ENCODE peak calls at places on chromosomes 2 and 18, in seven cellular contexts. W is erythroblast, V is stomach, A is HCT116, P is tibial nerve, Q is adrenal gland, R is ovary. F is an unnamed sample.
A peak's percentile ranks its signal among the peaks of the same experiment; 100 is the strongest.

GRCh38 chr2:39664898-39665591 is 672 bp upstream of the TMEM178A start:
- DNase-seq in W (no peak), V (no peak), A (no peak), P (no peak), Q (no peak), R (no peak), F (no peak)

GRCh38 chr2:137570484-137570883 is 393.8 kb upstream of the HNMT start:
- DNase-seq in W (no peak), V (no peak), A (no peak), P (no peak), Q (no peak), R (no peak), F (no peak)

GRCh38 chr2:48530033-48530804 is at the start of gene STON1:
- DNase-seq in W (peak; percentile 48), V (peak; percentile 30), A (no peak), P (no peak), Q (no peak), R (peak; percentile 77), F (peak; percentile 44)

GRCh38 chr2:55123851-55124269 is 73.6 kb upstream of the RTN4 start:
- DNase-seq in W (no peak), V (no peak), A (no peak), P (no peak), Q (no peak), R (no peak), F (no peak)

GRCh38 chr18:54805571-54806334 is 22.5 kb upstream of the RAB27B start:
- DNase-seq in W (peak; percentile 67), V (no peak), A (no peak), P (no peak), Q (no peak), R (no peak), F (no peak)

GRCh38 chr2:166411473-166412230 is 35.9 kb upstream of the SCN9A start:
- DNase-seq in W (no peak), V (no peak), A (peak; percentile 12), P (no peak), Q (no peak), R (no peak), F (no peak)

GRCh38 chr2:30763151-30763660 is 44.0 kb downstream of the CAPN13 start:
- DNase-seq in W (no peak), V (peak; percentile 11), A (no peak), P (no peak), Q (no peak), R (no peak), F (no peak)

GRCh38 chr2:72883356-72883962 is 3.7 kb upstream of the SPR start:
- DNase-seq in W (peak; percentile 25), V (no peak), A (no peak), P (no peak), Q (no peak), R (peak; percentile 51), F (no peak)

GRCh38 chr18:74282359-74283254 is 9.2 kb downstream of the CYB5A start:
- DNase-seq in W (no peak), V (no peak), A (no peak), P (no peak), Q (no peak), R (no peak), F (peak; percentile 45)

GRCh38 chr2:86337235-86338099 is at the start of gene REEP1:
- DNase-seq in W (peak; percentile 18), V (peak; percentile 36), A (no peak), P (no peak), Q (peak; percentile 48), R (peak; percentile 35), F (peak; percentile 11)

GRCh38 chr2:197137234-197137633 is 173.3 kb downstream of the ANKRD44 start:
- DNase-seq in W (no peak), V (no peak), A (no peak), P (no peak), Q (peak; percentile 64), R (no peak), F (no peak)

GRCh38 chr2:8447610-8448221 is 234.1 kb upstream of the ID2 start:
- DNase-seq in W (no peak), V (no peak), A (peak; percentile 22), P (no peak), Q (peak; percentile 20), R (no peak), F (no peak)

GRCh38 chr2:219619235-219619634 is 8.2 kb upstream of the SLC4A3 start:
- DNase-seq in W (no peak), V (no peak), A (no peak), P (no peak), Q (no peak), R (no peak), F (no peak)

GRCh38 chr2:199131256-199131655 is 326.5 kb downstream of the SATB2 start:
- DNase-seq in W (no peak), V (no peak), A (no peak), P (no peak), Q (no peak), R (no peak), F (no peak)

GRCh38 chr18:3111523-3112240 is 98.7 kb upstream of the LPIN2 start:
- DNase-seq in W (no peak), V (no peak), A (no peak), P (no peak), Q (no peak), R (no peak), F (no peak)

GRCh38 chr2:186862869-186863709 is 14.1 kb upstream of the ZSWIM2 start:
- DNase-seq in W (peak; percentile 16), V (no peak), A (peak; percentile 32), P (no peak), Q (no peak), R (no peak), F (no peak)

GRCh38 chr2:11828933-11829323 is 82.5 kb downstream of the LPIN1 start:
- DNase-seq in W (no peak), V (no peak), A (no peak), P (no peak), Q (no peak), R (no peak), F (no peak)

GRCh38 chr2:11829324-11829946 is 83.0 kb downstream of the LPIN1 start:
- DNase-seq in W (peak; percentile 64), V (peak; percentile 63), A (peak; percentile 41), P (peak; percentile 31), Q (peak; percentile 88), R (peak; percentile 54), F (peak; percentile 83)

GRCh38 chr2:11831415-11831814 is 85.0 kb downstream of the LPIN1 start:
- DNase-seq in W (no peak), V (no peak), A (no peak), P (no peak), Q (no peak), R (no peak), F (no peak)

GRCh38 chr2:11830708-11831301 is 84.4 kb downstream of the LPIN1 start:
- DNase-seq in W (no peak), V (no peak), A (no peak), P (no peak), Q (peak; percentile 48), R (no peak), F (no peak)

GRCh38 chr2:11829947-11830707 is 83.7 kb downstream of the LPIN1 start:
- DNase-seq in W (peak; percentile 32), V (peak; percentile 64), A (peak; percentile 90), P (peak; percentile 34), Q (peak; percentile 87), R (peak; percentile 71), F (peak; percentile 63)
- TF ChIP-seq POLR2A in W (no peak), V (no peak), A (peak; percentile 35), P (no peak), Q (peak; percentile 63), R (no peak), F (no peak)

DNA sequence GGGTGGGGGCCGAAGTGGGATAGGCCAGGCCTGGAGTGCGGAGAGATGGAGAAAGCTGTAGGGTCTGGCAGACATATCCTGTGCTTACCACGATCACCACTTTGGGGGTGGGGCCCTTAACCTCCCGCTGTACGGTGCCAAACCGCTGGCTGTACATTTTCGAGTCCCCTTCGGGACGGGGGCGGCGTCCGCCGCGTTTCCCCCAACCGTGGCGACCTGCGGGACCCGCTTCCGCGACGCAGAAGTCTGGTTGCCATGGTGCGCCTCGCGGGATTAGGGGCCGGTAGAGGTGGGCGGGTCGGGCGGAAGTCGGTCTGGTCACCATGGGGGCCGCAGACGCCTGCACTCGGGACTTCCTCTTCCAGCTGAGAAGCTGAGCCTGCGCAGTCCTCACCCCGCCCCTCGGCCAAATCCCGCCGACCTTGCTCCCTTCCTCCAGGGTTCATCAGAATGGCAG is at the start of gene CFAP53:
- DNase-seq in W (peak; percentile 85), V (peak; percentile 89), A (no peak), P (peak; percentile 74), Q (peak; percentile 97), R (peak; percentile 92), F (peak; percentile 94)
- TF ChIP-seq POLR2A in W (peak; percentile 40), V (no peak), A (no peak), P (no peak), Q (no peak), R (no peak), F (peak; percentile 43)

DNA sequence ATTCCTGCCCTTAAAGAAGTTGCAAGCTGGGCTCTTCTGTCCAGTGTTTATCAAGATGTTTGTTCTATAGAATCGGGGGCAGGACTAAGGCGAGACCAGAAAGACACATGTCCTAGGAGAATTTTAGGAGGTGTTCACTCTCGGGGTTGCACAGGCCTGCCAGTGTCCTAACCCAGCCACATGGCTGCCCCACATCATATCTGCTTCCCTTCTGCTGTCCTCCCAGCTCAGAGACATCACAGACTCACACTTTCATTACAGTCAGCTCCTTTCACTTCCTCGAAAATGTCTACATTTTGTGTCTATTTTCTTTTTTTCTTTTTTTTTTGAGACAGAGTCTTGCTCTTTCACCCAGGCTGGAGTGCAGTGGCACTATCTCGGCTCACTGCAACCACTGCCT is 10.7 kb upstream of the MRO start:
- DNase-seq in W (no peak), V (no peak), A (no peak), P (no peak), Q (no peak), R (no peak), F (no peak)
- TF ChIP-seq POLR2A in W (no peak), V (no peak), A (no peak), P (no peak), Q (no peak), R (no peak), F (no peak)

GRCh38 chr2:127098711-127099110 is 8.2 kb downstream of the BIN1 start:
- DNase-seq in W (no peak), V (no peak), A (no peak), P (no peak), Q (no peak), R (peak; percentile 23), F (no peak)

GRCh38 chr2:127102464-127103242 is 4.3 kb downstream of the BIN1 start:
- DNase-seq in W (no peak), V (no peak), A (no peak), P (no peak), Q (no peak), R (no peak), F (no peak)

GRCh38 chr2:127101048-127101611 is 5.8 kb downstream of the BIN1 start:
- DNase-seq in W (no peak), V (no peak), A (no peak), P (no peak), Q (peak; percentile 31), R (no peak), F (no peak)

GRCh38 chr2:127101756-127102463 is 5.0 kb downstream of the BIN1 start:
- DNase-seq in W (no peak), V (no peak), A (no peak), P (no peak), Q (peak; percentile 49), R (no peak), F (no peak)

GRCh38 chr2:127100261-127101047 is 6.5 kb downstream of the BIN1 start:
- DNase-seq in W (no peak), V (peak; percentile 85), A (no peak), P (no peak), Q (no peak), R (no peak), F (peak; percentile 60)
- TF ChIP-seq POLR2A in W (no peak), V (no peak), A (no peak), P (no peak), Q (peak; percentile 9), R (no peak), F (no peak)

GRCh38 chr2:24075915-24076848 is at the start of gene SF3B6:
- DNase-seq in W (peak; percentile 98), V (peak; percentile 100), A (peak; percentile 99), P (peak; percentile 93), Q (peak; percentile 99), R (peak; percentile 98), F (peak; percentile 100)
- TF ChIP-seq POLR2A in W (peak; percentile 90), V (no peak), A (peak; percentile 63), P (peak; percentile 54), Q (peak; percentile 76), R (peak; percentile 80), F (peak; percentile 51)